ENCODE peak calls at places on chromosomes 3 and 15, in ten cellular contexts. G, U, K, Q, M, S, Y, D, R and F are unnamed samples.

GRCh38 chr3:24596626-24597025 is 102.0 kb upstream of the THRB start:
- DNase-seq in U (no peak), G (no peak), Y (no peak), D (no peak), K (no peak), Q (no peak), S (no peak), M (no peak), R (no peak), F (no peak)

GRCh38 chr15:28975766-28976179 is 90.0 kb downstream of the APBA2 start:
- DNase-seq in D (no peak), S (peak; percentile 50), Q (peak; percentile 45), U (peak; percentile 70), M (peak; percentile 83), K (no peak), G (no peak), R (peak; percentile 70), Y (peak; percentile 32), F (no peak)

GRCh38 chr3:136989781-136990524 is 32.2 kb downstream of the IL20RB start:
- DNase-seq in K (no peak), G (no peak), D (no peak), S (no peak), U (no peak), Y (no peak), M (no peak), R (no peak), Q (no peak), F (no peak)

GRCh38 chr3:193686665-193687506 is 93.9 kb downstream of the OPA1 start:
- DNase-seq in M (no peak), S (no peak), K (no peak), R (no peak), G (no peak), Y (no peak), U (no peak), D (no peak), Q (no peak), F (no peak)

GRCh38 chr3:111668912-111669488 is 73.9 kb upstream of the ZBED2 start:
- DNase-seq in U (peak; percentile 74), K (no peak), Y (peak; percentile 63), G (no peak), S (no peak), M (no peak), D (no peak), R (peak; percentile 58), Q (no peak), F (no peak)

GRCh38 chr15:62894322-62895085 is 148.0 kb upstream of the TPM1 start:
- DNase-seq in D (no peak), R (no peak), Q (no peak), G (no peak), K (no peak), M (peak; percentile 44), Y (no peak), U (no peak), S (no peak), F (no peak)

GRCh38 chr3:126353694-126354321 is 3.4 kb downstream of the KLF15 start:
- DNase-seq in R (no peak), U (no peak), D (peak; percentile 39), Y (no peak), S (no peak), K (no peak), G (peak; percentile 1), M (no peak), Q (no peak), F (peak; percentile 41)

GRCh38 chr3:153599685-153600084 is 437.7 kb downstream of the RAP2B start:
- DNase-seq in G (no peak), S (no peak), Q (no peak), K (no peak), R (no peak), U (peak; percentile 92), Y (peak; percentile 87), D (no peak), M (no peak), F (no peak)

GRCh38 chr3:138326866-138327595 is 2.6 kb downstream of the NME9 start:
- DNase-seq in M (no peak), Q (no peak), U (no peak), Y (no peak), S (no peak), K (no peak), D (no peak), R (no peak), G (no peak), F (no peak)

GRCh38 chr15:77688270-77689058 is 55.8 kb upstream of the LINGO1 start:
- DNase-seq in D (no peak), R (no peak), Q (no peak), U (peak; percentile 48), S (no peak), M (no peak), G (no peak), K (no peak), Y (no peak), F (no peak)

GRCh38 chr3:73449774-73450173 is 175.0 kb downstream of the PDZRN3 start:
- DNase-seq in M (no peak), S (no peak), K (no peak), G (no peak), U (no peak), R (no peak), Q (no peak), D (no peak), Y (no peak), F (no peak)

GRCh38 chr15:63321462-63321861 is 44.1 kb downstream of the APH1B start:
- DNase-seq in M (no peak), Q (no peak), G (no peak), D (no peak), U (no peak), Y (no peak), S (no peak), R (no peak), K (no peak), F (no peak)

GRCh38 chr3:54599741-54600140 is 328.1 kb downstream of the LRTM1 start:
- DNase-seq in Y (no peak), K (no peak), Q (no peak), U (no peak), G (peak; percentile 33), S (no peak), D (no peak), R (no peak), M (no peak), F (no peak)

GRCh38 chr3:148737104-148737525 is 39.4 kb downstream of the AGTR1 start:
- DNase-seq in M (no peak), D (no peak), G (no peak), Y (no peak), S (no peak), U (peak; percentile 24), K (peak; percentile 17), Q (no peak), R (no peak), F (no peak)

GRCh38 chr3:134372405-134373277 is 1.6 kb downstream of the AMOTL2 start:
- DNase-seq in S (no peak), Q (no peak), U (peak; percentile 33), D (no peak), K (no peak), G (no peak), R (no peak), Y (no peak), M (peak; percentile 54), F (no peak)

GRCh38 chr3:129593595-129594339 is 12.7 kb downstream of the PLXND1 start:
- DNase-seq in R (peak; percentile 53), Q (no peak), U (no peak), D (no peak), G (no peak), M (peak; percentile 82), Y (peak; percentile 74), S (peak; percentile 34), K (no peak), F (peak; percentile 76)
- H3K4me3 ChIP-seq in R (no peak overlapping the region), Q (peak overlapping the region; percentile 12), U (no peak overlapping the region), D (peak overlapping the region; percentile 5), G (no peak overlapping the region), M (no peak overlapping the region), Y (no peak overlapping the region), S (peak overlapping the region; percentile 14), K (no peak overlapping the region), F (peak overlapping the region; percentile 22)

GRCh38 chr3:40310690-40311089 is 1.2 kb downstream of the EIF1B start:
- DNase-seq in K (no peak), G (no peak), Y (peak; percentile 43), Q (no peak), S (no peak), R (no peak), M (no peak), U (peak; percentile 62), D (no peak), F (no peak)

GRCh38 chr3:40313975-40314860 is 4.7 kb downstream of the EIF1B start:
- DNase-seq in Q (no peak), S (no peak), K (no peak), D (no peak), Y (peak; percentile 2), R (no peak), M (no peak), U (no peak), G (no peak), F (peak; percentile 50)

GRCh38 chr3:40309439-40309924 is at the start of gene EIF1B:
- DNase-seq in S (peak; percentile 99), M (peak; percentile 100), U (peak; percentile 99), R (peak; percentile 98), G (peak; percentile 96), Y (peak; percentile 99), Q (peak; percentile 98), K (peak; percentile 99), D (peak; percentile 100), F (peak; percentile 99)

GRCh38 chr3:40309925-40310635 is 573 bp downstream of the EIF1B start:
- DNase-seq in G (no peak), R (peak; percentile 39), K (peak; percentile 51), Q (peak; percentile 44), Y (peak; percentile 62), S (peak; percentile 7), M (peak; percentile 73), U (peak; percentile 61), D (no peak), F (no peak)

DNA sequence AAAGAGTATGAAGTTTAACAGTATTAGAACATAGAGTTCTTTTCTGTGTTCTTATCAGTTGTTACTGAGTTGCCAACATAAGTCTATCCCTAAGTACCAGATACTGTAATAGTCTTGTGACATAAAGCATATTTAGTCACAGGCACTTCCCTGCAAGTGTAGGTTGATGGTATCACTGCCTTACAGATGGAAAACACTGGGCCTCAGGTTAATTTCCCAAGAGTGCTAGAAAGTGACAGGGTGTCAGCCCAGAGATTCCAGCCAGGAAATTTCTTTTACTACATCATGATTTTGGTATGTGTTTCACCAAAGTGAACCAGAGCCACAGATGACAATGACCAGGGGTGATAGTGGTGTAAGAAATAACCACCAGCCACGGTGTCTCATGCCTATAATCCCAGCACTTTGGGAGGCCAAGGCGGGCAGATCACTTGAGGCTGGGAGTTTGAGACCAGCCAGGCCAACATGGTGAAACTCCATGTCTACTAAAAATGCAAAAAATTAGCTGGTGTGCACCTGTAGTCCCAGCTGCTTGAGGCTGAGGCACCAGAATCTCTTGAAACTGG is 3.2 kb downstream of the EIF1B start:
- DNase-seq in D (no peak), U (peak; percentile 43), G (no peak), S (no peak), Q (no peak), K (no peak), Y (no peak), M (no peak), R (no peak), F (no peak)
- H3K4me1 ChIP-seq in D (peaks cover 36% of the 10 kb centered on the region), U (peaks cover 22% of the 10 kb centered on the region), G (peaks cover 45% of the 10 kb centered on the region), S (peaks cover 18% of the 10 kb centered on the region), Q (peaks cover 5% of the 10 kb centered on the region), K (no peaks in the 10 kb centered on the region), Y (peaks cover 14% of the 10 kb centered on the region), M (no peaks in the 10 kb centered on the region), R (peaks cover 32% of the 10 kb centered on the region), F (peaks cover 25% of the 10 kb centered on the region)

GRCh38 chr3:4768021-4768420 is 211.2 kb upstream of the BHLHE40 start:
- DNase-seq in D (no peak), Y (no peak), U (no peak), S (no peak), G (no peak), M (no peak), R (no peak), Q (no peak), K (no peak), F (no peak)
- H3K4me3 ChIP-seq in D (no peak overlapping the region), Y (no peak overlapping the region), U (no peak overlapping the region), S (no peak overlapping the region), G (no peak overlapping the region), M (no peak overlapping the region), R (no peak overlapping the region), Q (no peak overlapping the region), K (no peak overlapping the region), F (no peak overlapping the region)

GRCh38 chr3:71066356-71066755 is 517.2 kb downstream of the FOXP1 start:
- DNase-seq in S (no peak), U (no peak), M (no peak), Q (no peak), D (no peak), K (no peak), R (peak; percentile 49), G (no peak), Y (peak; percentile 62), F (peak; percentile 53)
- H3K4me1 ChIP-seq in S (peaks cover 80% of the 10 kb centered on the region), U (peaks cover 46% of the 10 kb centered on the region), M (peaks cover 7% of the 10 kb centered on the region), Q (peaks cover 59% of the 10 kb centered on the region), D (peaks cover 58% of the 10 kb centered on the region), K (no peaks in the 10 kb centered on the region), R (peaks cover 68% of the 10 kb centered on the region), G (peaks cover 44% of the 10 kb centered on the region), Y (peaks cover 36% of the 10 kb centered on the region), F (peaks cover 73% of the 10 kb centered on the region)